ENCODE peak calls at places on chromosomes 4 and X, in six cellular contexts. G, C, T, W, A and F are unnamed samples.

GRCh38 chr4:25547343-25547742 is 108.3 kb upstream of the SLC34A2 start:
- DNase-seq in G (no peak), W (no peak), T (no peak), C (no peak), A (no peak), F (no peak)

GRCh38 chrX:109533005-109533404 is 3.6 kb upstream of the NXT2 start:
- DNase-seq in A (no peak), T (no peak), C (no peak), W (no peak), G (no peak), F (no peak)

GRCh38 chr4:133152330-133152791 is 3.3 kb downstream of the PCDH10 start:
- DNase-seq in G (no peak), A (no peak), C (peak; percentile 68), W (no peak), T (no peak), F (no peak)

GRCh38 chr4:76950846-76951321 is 1.3 kb downstream of the SEPTIN11 start:
- DNase-seq in W (no peak), C (no peak), T (no peak), G (no peak), A (no peak), F (peak; percentile 39)

GRCh38 chr4:157076578-157076947 is 613 bp downstream of the GLRB start:
- DNase-seq in W (no peak), C (no peak), A (no peak), T (no peak), G (no peak), F (peak; percentile 42)

GRCh38 chrX:16511776-16512400 is 138.1 kb upstream of the S100G start:
- DNase-seq in A (no peak), C (no peak), G (peak; percentile 67), W (no peak), T (no peak), F (no peak)

GRCh38 chr4:95701500-95701899 is 138.4 kb upstream of the PDHA2 start:
- DNase-seq in C (no peak), A (no peak), G (no peak), W (no peak), T (no peak), F (no peak)

GRCh38 chrX:84216406-84216805 is 28.4 kb upstream of the RPS6KA6 start:
- DNase-seq in C (no peak), G (no peak), T (no peak), A (no peak), W (no peak), F (no peak)

GRCh38 chr4:183409956-183410355 is 34.5 kb upstream of the CDKN2AIP start:
- DNase-seq in A (no peak), C (no peak), W (no peak), G (no peak), T (no peak), F (peak; percentile 51)

GRCh38 chrX:145213504-145213903 is 33.8 kb upstream of the SPANXN1 start:
- DNase-seq in A (no peak), C (no peak), G (no peak), W (no peak), T (no peak), F (no peak)

GRCh38 chrX:41824551-41824950 is 98.8 kb downstream of the CASK start:
- DNase-seq in W (no peak), A (no peak), G (no peak), T (no peak), C (no peak), F (no peak)

GRCh38 chrX:53481816-53482485 is 47.8 kb upstream of the HSD17B10 start:
- DNase-seq in T (peak; percentile 63), C (no peak), G (peak; percentile 25), W (no peak), A (peak; percentile 11), F (no peak)

GRCh38 chr4:109209647-109210046 is 92.8 kb downstream of the COL25A1 start:
- DNase-seq in G (no peak), W (no peak), T (no peak), A (no peak), C (no peak), F (no peak)

GRCh38 chr4:5133201-5133600 is 81.9 kb downstream of the STK32B start:
- DNase-seq in G (no peak), T (no peak), W (no peak), A (no peak), C (no peak), F (no peak)

GRCh38 chrX:131907488-131908314 is 115.4 kb upstream of the STK26 start:
- DNase-seq in G (no peak), W (no peak), C (no peak), T (no peak), A (no peak), F (no peak)

GRCh38 chr4:17823871-17824669 is 13.3 kb downstream of the NCAPG start:
- DNase-seq in W (no peak), G (no peak), C (no peak), A (no peak), T (no peak), F (no peak)

GRCh38 chrX:151987108-151987507 is 12.6 kb upstream of the GABRE start:
- DNase-seq in W (no peak), T (no peak), C (no peak), G (no peak), A (no peak), F (no peak)

GRCh38 chr4:80184053-80184790 is 13.1 kb upstream of the PRDM8 start:
- DNase-seq in G (no peak), W (peak; percentile 88), A (peak; percentile 76), C (peak; percentile 97), T (peak; percentile 96), F (peak; percentile 87)

GRCh38 chrX:9807355-9808182 is 21.3 kb downstream of the SHROOM2 start:
- DNase-seq in W (no peak), C (no peak), T (no peak), A (no peak), G (no peak), F (no peak)

GRCh38 chrX:107730991-107731766 is 44.4 kb downstream of the TSC22D3 start:
- DNase-seq in T (no peak), C (no peak), G (no peak), W (no peak), A (no peak), F (no peak)

GRCh38 chr4:173281001-173281400 is 53.2 kb downstream of the HMGB2 start:
- DNase-seq in A (no peak), C (no peak), G (no peak), W (no peak), T (no peak), F (no peak)
- TF ChIP-seq CTCF in A (no peak), C (no peak), G (no peak), W (no peak), T (no peak), F (no peak)

GRCh38 chrX:136185409-136186022 is 38.2 kb downstream of the FHL1 start:
- DNase-seq in T (no peak), A (no peak), C (no peak), W (no peak), G (no peak), F (no peak)

GRCh38 chrX:136189222-136189621 is 41.9 kb downstream of the FHL1 start:
- DNase-seq in C (no peak), A (no peak), G (no peak), T (no peak), W (no peak), F (no peak)

GRCh38 chrX:136183917-136184316 is 36.6 kb downstream of the FHL1 start:
- DNase-seq in C (no peak), G (no peak), T (no peak), W (no peak), A (no peak), F (no peak)

GRCh38 chrX:136183175-136183574 is 35.8 kb downstream of the FHL1 start:
- DNase-seq in A (no peak), G (no peak), W (no peak), T (no peak), C (no peak), F (no peak)

GRCh38 chrX:136186023-136186413 is 38.7 kb downstream of the FHL1 start:
- DNase-seq in G (no peak), T (no peak), C (no peak), A (no peak), W (no peak), F (no peak)
- TF ChIP-seq CTCF in G (no peak), T (no peak), C (no peak), A (no peak), W (no peak), F (no peak)

GRCh38 chrX:27600686-27601085 is 10.5 kb downstream of the DCAF8L2 start:
- DNase-seq in C (no peak), T (no peak), G (no peak), W (no peak), A (no peak), F (no peak)

GRCh38 chrX:27597506-27597905 is 7.4 kb downstream of the DCAF8L2 start:
- DNase-seq in T (no peak), A (no peak), C (no peak), G (no peak), W (no peak), F (no peak)

GRCh38 chrX:27598312-27598711 is 8.2 kb downstream of the DCAF8L2 start:
- DNase-seq in T (no peak), C (no peak), A (no peak), G (no peak), W (no peak), F (no peak)

DNA sequence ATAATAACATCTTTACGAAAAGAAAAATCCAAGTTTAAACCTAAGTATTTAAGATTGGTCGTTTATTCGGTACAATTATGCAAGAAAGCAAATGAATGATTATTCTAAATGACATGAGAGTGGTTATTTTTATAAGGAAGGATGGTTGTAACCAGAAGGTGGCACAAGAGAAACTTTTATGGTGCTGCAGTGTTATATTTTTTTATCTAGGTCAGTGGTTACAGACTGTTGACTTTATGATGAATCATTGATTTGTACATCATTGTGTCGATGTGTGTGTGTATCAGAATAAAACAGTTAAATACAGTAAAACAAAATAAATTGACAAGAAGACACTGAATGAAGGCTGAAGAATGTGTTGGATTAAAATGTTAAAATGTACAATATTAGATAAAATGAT is 9.8 kb downstream of the DCAF8L2 start:
- DNase-seq in G (no peak), C (no peak), T (no peak), A (no peak), W (no peak), F (no peak)
- TF ChIP-seq CTCF in G (no peak), C (no peak), T (no peak), A (no peak), W (no peak), F (no peak)

GRCh38 chrX:125651426-125651825 is 331.8 kb downstream of the TEX13C start:
- DNase-seq in A (no peak), G (no peak), W (no peak), T (no peak), C (no peak), F (no peak)

DNA sequence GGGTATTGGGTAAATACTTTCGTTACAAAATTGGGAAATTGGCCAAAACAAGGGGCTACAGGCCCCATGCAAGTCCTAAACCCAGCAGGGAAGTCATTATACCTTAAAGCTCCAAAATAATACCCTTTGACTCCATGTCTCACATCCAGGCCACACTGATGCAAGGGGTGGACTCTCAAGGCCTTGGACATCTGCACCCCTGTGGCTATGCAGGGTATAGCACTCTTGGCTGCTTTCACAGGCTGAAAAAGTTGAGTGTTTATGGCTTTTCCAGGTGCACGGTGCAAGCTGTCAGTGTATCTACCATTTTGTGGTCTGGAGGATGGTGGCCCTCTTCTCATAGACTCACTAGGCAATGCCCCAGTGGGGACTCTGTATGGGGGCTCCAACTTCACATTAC is 326.5 kb downstream of the TEX13C start:
- DNase-seq in C (no peak), W (no peak), G (no peak), T (no peak), A (no peak), F (no peak)
- TF ChIP-seq CTCF in C (no peak), W (no peak), G (no peak), T (no peak), A (no peak), F (peak; percentile 26)

GRCh38 chrX:153644356-153645125 is 2.5 kb upstream of the DUSP9 start:
- DNase-seq in W (peak; percentile 22), A (no peak), T (peak; percentile 39), G (no peak), C (peak; percentile 56), F (no peak)
- TF ChIP-seq CTCF in W (no peak), A (no peak), T (no peak), G (no peak), C (no peak), F (no peak)